ENCODE peak calls at places on chromosomes 11 and 22, in five cellular contexts. H, I, K, C and O are unnamed samples.

GRCh38 chr22:32202539-32203180 is 2.2 kb downstream of the RFPL2 start:
- DNase-seq in I (peak; percentile 57), C (peak; percentile 25), K (peak; percentile 78), H (peak; percentile 61), O (peak; percentile 61)

GRCh38 chr11:78365381-78365792 is 52.2 kb downstream of the GAB2 start:
- DNase-seq in I (no peak), K (peak; percentile 57), H (no peak), C (no peak), O (no peak)

GRCh38 chr22:36183446-36183845 is 18.2 kb downstream of the APOL4 start:
- DNase-seq in C (no peak), I (no peak), H (no peak), K (no peak), O (no peak)

GRCh38 chr11:102457865-102458264 is 5.3 kb upstream of the TMEM123 start:
- DNase-seq in C (no peak), K (no peak), I (peak; percentile 4), H (no peak), O (no peak)

GRCh38 chr11:69775163-69775755 is at the start of gene FGF4:
- DNase-seq in I (no peak), K (peak; percentile 37), C (no peak), H (no peak), O (peak; percentile 41)

GRCh38 chr11:32511926-32512325 is 71.7 kb upstream of the EIF3M start:
- DNase-seq in I (no peak), H (no peak), C (no peak), K (no peak), O (no peak)

GRCh38 chr11:102476812-102477211 is 24.2 kb upstream of the TMEM123 start:
- DNase-seq in H (peak; percentile 63), I (peak; percentile 82), C (no peak), K (peak; percentile 35), O (no peak)

GRCh38 chr11:26062665-26063064 is 269.3 kb upstream of the ANO3 start:
- DNase-seq in H (no peak), C (no peak), K (no peak), I (no peak), O (no peak)

GRCh38 chr11:35525501-35526175 is at the start of gene PAMR1:
- DNase-seq in I (peak; percentile 36), K (peak; percentile 74), C (peak; percentile 36), H (peak; percentile 53), O (peak; percentile 51)

GRCh38 chr11:67698247-67698646 is 23.8 kb upstream of the ALDH3B2 start:
- DNase-seq in K (no peak), I (peak; percentile 40), H (no peak), C (no peak), O (no peak)

GRCh38 chr11:111334495-111335123 is 36.3 kb downstream of the POU2AF3 start:
- DNase-seq in K (no peak), I (no peak), C (no peak), H (no peak), O (no peak)

GRCh38 chr11:21806982-21807749 is 385.7 kb upstream of the ANO5 start:
- DNase-seq in C (no peak), H (no peak), I (no peak), K (no peak), O (no peak)

GRCh38 chr11:76783294-76783900 is at the start of gene TSKU:
- DNase-seq in I (no peak), K (no peak), C (no peak), H (peak; percentile 68), O (peak; percentile 76)

GRCh38 chr11:103994111-103994510 is 42.3 kb upstream of the DDI1 start:
- DNase-seq in H (no peak), K (no peak), I (no peak), C (no peak), O (no peak)

GRCh38 chr11:63663809-63664208 is 7.4 kb downstream of the ATL3 start:
- DNase-seq in I (no peak), K (no peak), C (no peak), H (no peak), O (no peak)

GRCh38 chr11:120052196-120052775 is 85.6 kb downstream of the TRIM29 start:
- DNase-seq in K (no peak), H (no peak), I (no peak), C (no peak), O (no peak)

GRCh38 chr11:66332371-66333219 is 3.6 kb downstream of the RIN1 start:
- DNase-seq in H (no peak), C (no peak), K (no peak), I (no peak), O (no peak)

GRCh38 chr11:77471520-77472234 is 2.2 kb downstream of the PAK1 start:
- DNase-seq in I (peak; percentile 36), K (peak; percentile 59), C (peak; percentile 39), H (no peak), O (peak; percentile 62)

GRCh38 chr22:46009730-46010129 is 32.8 kb upstream of the WNT7B start:
- DNase-seq in C (no peak), H (peak; percentile 47), I (peak; percentile 2), K (no peak), O (no peak)

GRCh38 chr22:30004101-30004500 is 76.2 kb upstream of the HORMAD2 start:
- DNase-seq in K (no peak), C (no peak), I (no peak), H (no peak), O (no peak)

GRCh38 chr11:16158426-16158994 is 197.8 kb downstream of the SOX6 start:
- DNase-seq in C (no peak), K (no peak), I (no peak), H (no peak), O (no peak)

GRCh38 chr11:45665206-45665932 is at the start of gene CHST1:
- DNase-seq in K (peak; percentile 76), H (no peak), C (peak; percentile 51), I (peak; percentile 36), O (peak; percentile 72)

GRCh38 chr22:47094861-47095330 is 332.4 kb downstream of the TBC1D22A start:
- DNase-seq in H (no peak), C (peak; percentile 41), I (no peak), K (no peak), O (no peak)

GRCh38 chr11:44709966-44710365 is 16.8 kb upstream of the TSPAN18 start:
- DNase-seq in I (no peak), H (no peak), K (no peak), C (peak; percentile 56), O (no peak)

GRCh38 chr22:36147196-36147788 is 13.3 kb downstream of the APOL3 start:
- DNase-seq in I (no peak), H (no peak), C (no peak), K (no peak), O (no peak)

GRCh38 chr11:86248609-86249008 is 4.1 kb downstream of the EED start:
- DNase-seq in K (no peak), I (no peak), H (no peak), C (no peak), O (no peak)

GRCh38 chr11:2221024-2221423 is 49.4 kb downstream of the ASCL2 start:
- DNase-seq in I (no peak), C (no peak), H (no peak), K (no peak), O (no peak)

GRCh38 chr11:3894128-3894731 is 38.8 kb downstream of the STIM1 start:
- DNase-seq in K (no peak), C (peak; percentile 28), H (peak; percentile 72), I (no peak), O (no peak)

GRCh38 chr11:123020968-123021367 is 39.3 kb upstream of the BSX start:
- DNase-seq in I (peak; percentile 69), H (no peak), C (peak; percentile 25), K (peak; percentile 73), O (peak; percentile 39)

GRCh38 chr11:72951193-72951592 is 137.0 kb downstream of the ATG16L2 start:
- DNase-seq in K (no peak), C (no peak), I (no peak), H (no peak), O (no peak)

GRCh38 chr22:42820075-42820763 is 36.9 kb downstream of the ARFGAP3 start:
- DNase-seq in I (peak; percentile 30), K (peak; percentile 42), H (no peak), C (peak; percentile 27), O (no peak)
- TF ChIP-seq CTCF in I (peak; percentile 57), K (peak; percentile 11), H (no peak), C (peak; percentile 66), O (peak; percentile 81)

GRCh38 chr11:9616042-9616640 is 42.7 kb downstream of the WEE1 start:
- DNase-seq in H (no peak), K (no peak), C (no peak), I (no peak), O (no peak)

GRCh38 chr11:9616858-9617257 is 43.4 kb downstream of the WEE1 start:
- DNase-seq in C (no peak), H (no peak), K (no peak), I (no peak), O (no peak)

GRCh38 chr11:9613118-9613829 is 39.8 kb downstream of the WEE1 start:
- DNase-seq in C (peak; percentile 97), I (peak; percentile 87), K (peak; percentile 96), H (peak; percentile 94), O (peak; percentile 95)

GRCh38 chr11:9615031-9615451 is 41.6 kb downstream of the WEE1 start:
- DNase-seq in K (no peak), C (no peak), I (no peak), H (no peak), O (no peak)

GRCh38 chr11:9613830-9614762 is 40.6 kb downstream of the WEE1 start:
- DNase-seq in H (peak; percentile 94), I (peak; percentile 83), C (peak; percentile 82), K (peak; percentile 79), O (peak; percentile 81)
- TF ChIP-seq CTCF in H (peak; percentile 78), I (peak; percentile 78), C (peak; percentile 78), K (peak; percentile 79), O (peak; percentile 34)

DNA sequence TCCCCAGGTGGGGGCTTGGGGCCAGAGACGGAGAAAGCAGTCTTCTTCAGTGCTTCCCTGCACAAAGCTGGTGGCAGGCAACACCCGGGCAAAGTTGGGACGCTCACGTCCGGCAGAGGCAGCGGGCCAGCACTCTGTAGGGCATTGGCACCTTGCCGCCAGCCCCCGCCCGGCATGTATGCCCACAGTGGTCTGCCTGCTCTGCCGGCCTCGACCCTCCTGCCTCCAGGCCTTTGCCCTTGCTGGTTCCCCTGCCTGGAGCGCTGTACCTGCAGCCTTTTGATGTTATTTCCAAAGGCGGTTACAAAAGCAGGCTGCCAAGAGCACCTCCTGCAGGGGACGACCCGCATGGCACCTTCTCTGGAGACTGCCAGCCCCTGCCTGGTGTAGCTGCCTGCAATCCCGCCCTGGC is 56.5 kb upstream of the SHISAL1 start:
- DNase-seq in H (peak; percentile 35), C (no peak), I (no peak), K (no peak), O (peak; percentile 38)
- TF ChIP-seq CTCF in H (no peak), C (no peak), I (peak; percentile 39), K (peak; percentile 17), O (peak; percentile 45)

DNA sequence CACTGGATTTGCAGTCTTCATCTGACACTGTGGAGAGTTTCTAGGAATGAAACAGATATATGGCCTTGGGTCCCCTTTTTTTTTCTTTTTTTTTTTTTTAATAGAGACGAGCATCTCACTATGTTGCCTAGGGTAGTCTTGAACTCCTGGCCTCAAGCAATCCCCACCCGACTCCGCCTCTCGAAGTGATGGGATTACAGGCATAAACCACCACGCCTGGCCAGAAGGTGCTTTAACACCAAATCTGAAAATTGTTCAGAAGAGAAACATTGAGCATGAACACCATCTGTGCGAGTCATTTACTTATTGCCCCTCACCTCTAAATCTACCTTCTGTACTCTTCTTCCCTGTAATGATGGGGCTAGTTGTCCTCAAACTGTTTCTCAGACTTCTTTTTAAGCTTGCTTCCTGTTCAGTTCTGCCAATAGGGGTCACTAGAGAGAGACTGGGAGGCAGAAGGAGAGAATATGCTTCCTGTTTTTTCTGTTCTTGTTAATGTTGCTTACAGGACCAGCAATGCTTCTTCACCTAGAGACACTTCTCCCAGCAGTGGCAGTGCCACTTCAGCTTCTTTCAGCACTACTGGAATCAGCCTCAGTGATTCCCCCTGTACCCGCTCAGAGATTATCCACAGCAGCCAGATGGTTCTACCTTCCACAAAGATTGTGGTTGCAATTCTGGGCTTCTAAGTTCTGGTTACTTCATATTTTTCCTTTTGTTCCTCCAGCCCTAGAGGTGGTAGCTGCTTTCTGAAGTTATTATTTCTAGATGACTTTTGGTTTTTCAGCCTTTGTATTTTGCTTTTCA is 20.8 kb upstream of the ZBED5 start:
- DNase-seq in K (peak; percentile 58), C (no peak), H (no peak), I (peak; percentile 75), O (no peak)
- TF ChIP-seq CTCF in K (peak; percentile 90), C (peak; percentile 47), H (peak; percentile 56), I (peak; percentile 88), O (peak; percentile 61)